ENCODE peak calls at places on chromosomes 6 and 20, in seven cellular contexts. E is lower lobe of right lung, P is GOT3, J is naive B cell, D is HTR-8/SVneo, T is endothelial cell, A is fibroblast of lung. V is an unnamed sample.

GRCh38 chr6:169386431-169387057 is 132.9 kb upstream of the THBS2 start:
- DNase-seq in D (no peak), J (no peak), T (no peak), P (no peak), E (no peak), A (no peak), V (no peak)

GRCh38 chr6:140782941-140783340 is 1349.8 kb upstream of the GJE1 start:
- DNase-seq in A (peak), D (no peak), J (no peak), P (no peak), E (no peak), T (no peak), V (no peak)

GRCh38 chr6:10556496-10557391 is 35.6 kb downstream of the GCNT2 start:
- DNase-seq in A (peak), J (no peak), T (no peak), P (no peak), E (no peak), D (no peak), V (no peak)

GRCh38 chr6:106118835-106119443 is 32.8 kb downstream of the PRDM1 start:
- DNase-seq in T (no peak), E (no peak), D (no peak), A (no peak), J (no peak), P (no peak), V (no peak)

GRCh38 chr6:18265099-18265372 is 706 bp upstream of the DEK start:
- DNase-seq in D (no peak), P (no peak), J (no peak), T (no peak), E (no peak), A (no peak), V (no peak)

GRCh38 chr20:64145458-64146300 is 18.6 kb upstream of the MYT1 start:
- DNase-seq in D (no peak), E (peak), P (no peak), J (no peak), T (no peak), A (no peak), V (no peak)

GRCh38 chr6:157746897-157747296 is 76.1 kb upstream of the SNX9 start:
- DNase-seq in D (no peak), P (no peak), A (no peak), E (no peak), T (no peak), J (no peak), V (no peak)

GRCh38 chr20:60295214-60295613 is 337.0 kb downstream of the CDH26 start:
- DNase-seq in P (no peak), J (no peak), T (no peak), D (no peak), A (no peak), E (no peak), V (no peak)

GRCh38 chr6:411402-412145 is 20.0 kb downstream of the IRF4 start:
- DNase-seq in D (no peak), E (no peak), T (no peak), A (no peak), P (no peak), J (no peak), V (no peak)

GRCh38 chr6:2558861-2559811 is 191.6 kb downstream of the MYLK4 start:
- DNase-seq in P (no peak), J (no peak), E (no peak), A (no peak), T (no peak), D (no peak), V (no peak)

GRCh38 chr6:123994891-123995635 is 191.4 kb downstream of the NKAIN2 start:
- DNase-seq in T (no peak), A (no peak), D (no peak), P (no peak), E (no peak), J (no peak), V (no peak)

GRCh38 chr6:122068291-122068769 is 331.1 kb upstream of the HSF2 start:
- DNase-seq in J (no peak), E (no peak), P (no peak), A (no peak), D (no peak), T (no peak), V (no peak)

GRCh38 chr20:51554538-51555165 is 12.1 kb upstream of the NFATC2 start:
- DNase-seq in J (no peak), P (no peak), D (no peak), E (no peak), T (no peak), A (peak), V (no peak)

GRCh38 chr6:156273065-156273711 is 504.0 kb upstream of the ARID1B start:
- DNase-seq in A (no peak), E (no peak), P (no peak), T (no peak), J (no peak), D (no peak), V (no peak)

GRCh38 chr6:4664117-4664626 is 112.0 kb upstream of the CDYL start:
- DNase-seq in E (no peak), A (peak), J (no peak), D (no peak), P (no peak), T (no peak), V (no peak)

GRCh38 chr20:8287328-8287727 is 155.3 kb downstream of the PLCB1 start:
- DNase-seq in E (no peak), P (no peak), A (no peak), D (no peak), T (no peak), J (no peak), V (no peak)

GRCh38 chr20:4795394-4795793 is 73.7 kb downstream of the PRND start:
- DNase-seq in A (peak), J (no peak), T (no peak), E (no peak), P (no peak), D (peak), V (no peak)

GRCh38 chr20:18702736-18703135 is 110.8 kb upstream of the SCP2D1 start:
- DNase-seq in J (no peak), P (no peak), D (no peak), A (no peak), E (no peak), T (no peak), V (no peak)

GRCh38 chr6:135796884-135797283 is 54.6 kb upstream of the PDE7B start:
- DNase-seq in A (no peak), J (no peak), D (no peak), P (no peak), T (no peak), E (no peak), V (no peak)

GRCh38 chr20:37388831-37389230 is 42.9 kb downstream of the SRC start:
- DNase-seq in E (peak), D (no peak), A (no peak), J (no peak), P (no peak), T (no peak), V (no peak)

GRCh38 chr6:28764014-28764723 is 159.6 kb downstream of the TRIM27 start:
- DNase-seq in E (no peak), A (no peak), J (no peak), P (no peak), D (no peak), T (no peak), V (no peak)

GRCh38 chr6:88538130-88538706 is 372.1 kb upstream of the CNR1 start:
- DNase-seq in P (no peak), T (peak), J (no peak), A (peak), D (no peak), E (no peak), V (no peak)

V was measured in iPS DF 19.7.